ENCODE peak calls at places on chromosomes 7 and 10, in four cellular contexts. One of them, this sample, is unnamed.
A peak's percentile ranks its signal among the peaks of the same experiment; 100 is the strongest.

GRCh38 chr10:17744395-17744841 is 7.6 kb upstream of the TMEM236 start:
- DNase-seq in tibial artery: no peak
- DNase-seq in left ventricle myocardium inferior: no peak
- DNase-seq in left lung: no peak
- DNase-seq in this sample: no peak

GRCh38 chr7:157844611-157845010 is 507.8 kb downstream of the DNAJB6 start:
- DNase-seq in tibial artery: no peak
- DNase-seq in left ventricle myocardium inferior: no peak
- DNase-seq in left lung: no peak
- DNase-seq in this sample: no peak

GRCh38 chr7:6271694-6272371 is 591 bp downstream of the CYTH3 start:
- DNase-seq in tibial artery: no peak
- DNase-seq in left ventricle myocardium inferior: peak; percentile 29
- DNase-seq in left lung: no peak
- DNase-seq in this sample: peak; percentile 3

GRCh38 chr10:131195116-131195515 is 116.4 kb downstream of the TCERG1L start:
- DNase-seq in tibial artery: no peak
- DNase-seq in left ventricle myocardium inferior: no peak
- DNase-seq in left lung: no peak
- DNase-seq in this sample: no peak

GRCh38 chr7:31811650-31812461 is 124.8 kb downstream of the PPP1R17 start:
- DNase-seq in tibial artery: peak; percentile 36
- DNase-seq in left ventricle myocardium inferior: no peak
- DNase-seq in left lung: peak; percentile 42
- DNase-seq in this sample: no peak

GRCh38 chr10:116417821-116418220 is 9.8 kb upstream of the PNLIPRP3 start:
- DNase-seq in tibial artery: no peak
- DNase-seq in left ventricle myocardium inferior: no peak
- DNase-seq in left lung: no peak
- DNase-seq in this sample: no peak

GRCh38 chr10:132447446-132448247 is 50.6 kb downstream of the PWWP2B start:
- DNase-seq in tibial artery: no peak
- DNase-seq in left ventricle myocardium inferior: no peak
- DNase-seq in left lung: no peak
- DNase-seq in this sample: peak; percentile 73

GRCh38 chr10:107126668-107127067 is 37.8 kb downstream of the SORCS1 start:
- DNase-seq in tibial artery: no peak
- DNase-seq in left ventricle myocardium inferior: no peak
- DNase-seq in left lung: no peak
- DNase-seq in this sample: no peak

GRCh38 chr7:157250605-157251228 is 86.1 kb upstream of the DNAJB6 start:
- DNase-seq in tibial artery: no peak
- DNase-seq in left ventricle myocardium inferior: no peak
- DNase-seq in left lung: no peak
- DNase-seq in this sample: peak; percentile 26

GRCh38 chr7:54563329-54563916 is 21.2 kb downstream of the VSTM2A start:
- DNase-seq in tibial artery: no peak
- DNase-seq in left ventricle myocardium inferior: no peak
- DNase-seq in left lung: no peak
- DNase-seq in this sample: no peak

GRCh38 chr7:27730112-27730511 is 9.8 kb upstream of the TAX1BP1 start:
- DNase-seq in tibial artery: no peak
- DNase-seq in left ventricle myocardium inferior: no peak
- DNase-seq in left lung: no peak
- DNase-seq in this sample: no peak

GRCh38 chr10:105466521-105466920 is 825.4 kb downstream of the SORCS3 start:
- DNase-seq in tibial artery: no peak
- DNase-seq in left ventricle myocardium inferior: no peak
- DNase-seq in left lung: no peak
- DNase-seq in this sample: no peak

GRCh38 chr10:124296121-124296812 is 122.5 kb downstream of the OAT start:
- DNase-seq in tibial artery: no peak
- DNase-seq in left ventricle myocardium inferior: no peak
- DNase-seq in left lung: no peak
- DNase-seq in this sample: no peak

GRCh38 chr10:70125918-70126590 is 6.6 kb downstream of the AIFM2 start:
- DNase-seq in tibial artery: no peak
- DNase-seq in left ventricle myocardium inferior: no peak
- DNase-seq in left lung: no peak
- DNase-seq in this sample: no peak

GRCh38 chr10:3074145-3074665 is 6.9 kb downstream of the PFKP start:
- DNase-seq in tibial artery: no peak
- DNase-seq in left ventricle myocardium inferior: no peak
- DNase-seq in left lung: no peak
- DNase-seq in this sample: no peak
- H3K27ac ChIP-seq in tibial artery: peak overlapping the region; percentile 26
- H3K27ac ChIP-seq in left ventricle myocardium inferior: peak overlapping the region; percentile 39
- H3K27ac ChIP-seq in left lung: no peak overlapping the region
- H3K27ac ChIP-seq in this sample: no peak overlapping the region

GRCh38 chr10:35754489-35754888 is 112.4 kb upstream of the FZD8 start:
- DNase-seq in tibial artery: no peak
- DNase-seq in left ventricle myocardium inferior: no peak
- DNase-seq in left lung: no peak
- DNase-seq in this sample: no peak
- TF ChIP-seq CTCF in tibial artery: no peak
- TF ChIP-seq CTCF in left ventricle myocardium inferior: no peak
- TF ChIP-seq CTCF in left lung: no peak
- TF ChIP-seq CTCF in this sample: no peak

GRCh38 chr10:117554371-117554770 is 11.8 kb downstream of the EMX2 start:
- DNase-seq in tibial artery: no peak
- DNase-seq in left ventricle myocardium inferior: no peak
- DNase-seq in left lung: no peak
- DNase-seq in this sample: no peak
- H3K27me3 ChIP-seq in tibial artery: peaks cover 50% of the 10 kb centered on the region
- H3K27me3 ChIP-seq in left ventricle myocardium inferior: peaks cover 96% of the 10 kb centered on the region
- H3K27me3 ChIP-seq in left lung: peaks cover 67% of the 10 kb centered on the region
- H3K27me3 ChIP-seq in this sample: peaks cover 75% of the 10 kb centered on the region

DNA sequence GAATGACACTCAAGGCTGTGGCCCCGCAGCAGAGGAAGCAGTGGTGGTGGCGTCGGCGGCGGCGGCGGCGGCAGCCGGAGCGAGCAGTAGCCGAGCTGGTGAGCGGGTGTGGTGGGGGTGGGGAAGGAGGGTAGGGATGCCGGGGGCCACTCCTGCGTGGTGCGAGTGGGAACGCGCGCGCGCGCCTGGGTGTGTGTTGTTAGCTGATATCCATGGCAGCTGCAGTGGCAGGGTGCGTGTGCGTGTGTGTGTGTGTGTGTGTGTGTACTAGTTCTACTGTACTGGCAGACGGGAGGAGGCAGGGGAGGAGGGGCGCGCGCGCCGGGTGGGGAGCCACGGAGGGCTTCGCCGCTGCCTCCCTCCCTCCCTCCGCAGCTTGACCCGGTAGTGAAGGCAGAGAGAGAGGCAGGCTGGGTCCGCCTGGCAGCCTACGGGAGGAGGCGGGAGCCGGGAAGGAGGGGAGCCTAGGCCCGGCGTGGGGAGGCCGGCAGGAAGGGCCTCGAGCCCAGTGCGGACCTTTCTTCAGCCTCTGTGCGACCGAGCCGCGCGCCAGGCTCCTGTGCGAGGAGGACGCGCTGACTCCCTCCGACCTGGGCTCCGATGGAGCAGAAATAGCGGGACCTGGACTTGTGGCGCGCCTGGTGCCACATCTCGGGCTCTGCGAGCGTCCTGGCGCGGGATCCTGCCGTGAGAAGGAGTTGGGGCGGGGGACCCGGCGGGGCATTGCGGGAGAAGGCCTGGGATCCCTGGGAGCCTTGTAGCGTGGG is at the start of gene MAGI2:
- DNase-seq in tibial artery: peak; percentile 92
- DNase-seq in left ventricle myocardium inferior: peak; percentile 89
- DNase-seq in left lung: peak; percentile 79
- DNase-seq in this sample: no peak
- H3K27ac ChIP-seq in tibial artery: peak within 1 kb of the TSS; percentile 97
- H3K27ac ChIP-seq in left ventricle myocardium inferior: peak within 1 kb of the TSS; percentile 89
- H3K27ac ChIP-seq in left lung: peak within 1 kb of the TSS; percentile 90
- H3K27ac ChIP-seq in this sample: no peak within 1 kb of the TSS

GRCh38 chr10:108911814-108912541 is 1011.3 kb downstream of the XPNPEP1 start:
- DNase-seq in tibial artery: no peak
- DNase-seq in left ventricle myocardium inferior: peak; percentile 38
- DNase-seq in left lung: peak; percentile 46
- DNase-seq in this sample: no peak
- TF ChIP-seq CTCF in tibial artery: no peak
- TF ChIP-seq CTCF in left ventricle myocardium inferior: peak; percentile 44
- TF ChIP-seq CTCF in left lung: no peak
- TF ChIP-seq CTCF in this sample: no peak